ENCODE peak calls at places on chromosomes 6 and 20, in four cellular contexts. X, Y, K and R are unnamed samples. For H3K9me3 and H3K4me1, the result is how much of the 10 kb centered on the place peaks cover.

GRCh38 chr6:117837268-117837667 is 69.8 kb upstream of the SLC35F1 start:
- DNase-seq in X (no peak), Y (no peak), K (no peak), R (no peak)

GRCh38 chr6:158797331-158798202 is 21.6 kb downstream of the EZR start:
- DNase-seq in X (no peak), Y (peak), K (no peak), R (no peak)

GRCh38 chr20:40431112-40431511 is 257.9 kb downstream of the MAFB start:
- DNase-seq in X (no peak), Y (no peak), K (no peak), R (no peak)

GRCh38 chr6:14401181-14401745 is 283.7 kb downstream of the CD83 start:
- DNase-seq in X (no peak), Y (peak), K (no peak), R (no peak)

GRCh38 chr6:28725890-28726348 is 197.9 kb downstream of the TRIM27 start:
- DNase-seq in X (no peak), Y (no peak), K (no peak), R (no peak)

GRCh38 chr6:138030872-138031271 is 76.3 kb downstream of the PERP start:
- DNase-seq in X (no peak), Y (no peak), K (no peak), R (no peak)

GRCh38 chr6:7615611-7616383 is 25.8 kb downstream of the SNRNP48 start:
- DNase-seq in X (peak), Y (peak), K (no peak), R (no peak)

GRCh38 chr6:136539967-136540366 is 10.3 kb downstream of the MAP7 start:
- DNase-seq in X (no peak), Y (peak), K (no peak), R (no peak)

GRCh38 chr20:37128803-37129202 is 33.0 kb upstream of the RBL1 start:
- DNase-seq in X (no peak), Y (no peak), K (no peak), R (no peak)

GRCh38 chr6:154932562-154933027 is 62.5 kb upstream of the TIAM2 start:
- DNase-seq in X (peak), Y (no peak), K (no peak), R (peak)

GRCh38 chr20:63156221-63156671 is 59.7 kb downstream of the YTHDF1 start:
- DNase-seq in X (no peak), Y (no peak), K (no peak), R (no peak)

GRCh38 chr6:118565317-118565960 is 17.3 kb downstream of the PLN start:
- DNase-seq in X (peak), Y (peak), K (no peak), R (no peak)

DNA sequence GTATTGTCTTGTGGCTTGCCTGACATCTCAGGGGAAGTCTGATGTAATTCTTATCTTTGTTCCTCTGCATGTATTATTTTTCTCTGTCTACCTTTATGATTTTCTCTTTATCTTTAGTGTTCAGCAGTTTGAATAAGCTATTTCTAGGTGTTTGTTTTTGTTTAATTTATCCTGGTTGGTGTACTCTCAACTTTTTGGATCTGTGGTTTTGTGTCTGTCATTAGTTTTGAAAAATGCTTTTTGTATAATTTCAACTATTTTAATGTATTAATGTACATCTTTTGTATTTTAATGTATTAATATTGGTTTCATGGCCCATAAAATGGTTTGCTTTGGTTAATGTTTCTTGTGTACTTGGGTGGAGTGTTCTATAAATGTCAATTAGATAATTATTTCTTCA is 15.9 kb upstream of the APCDD1L start:
- DNase-seq in X (no peak), Y (no peak), K (no peak), R (no peak)
- H3K9me3 ChIP-seq in X (under half), Y (under half), K (under half), R (under half)

GRCh38 chr20:47770931-47771330 is 14.3 kb downstream of the SULF2 start:
- DNase-seq in X (no peak), Y (no peak), K (no peak), R (no peak)
- H3K27ac ChIP-seq in X (no peak), Y (no peak), K (no peak), R (no peak)

DNA sequence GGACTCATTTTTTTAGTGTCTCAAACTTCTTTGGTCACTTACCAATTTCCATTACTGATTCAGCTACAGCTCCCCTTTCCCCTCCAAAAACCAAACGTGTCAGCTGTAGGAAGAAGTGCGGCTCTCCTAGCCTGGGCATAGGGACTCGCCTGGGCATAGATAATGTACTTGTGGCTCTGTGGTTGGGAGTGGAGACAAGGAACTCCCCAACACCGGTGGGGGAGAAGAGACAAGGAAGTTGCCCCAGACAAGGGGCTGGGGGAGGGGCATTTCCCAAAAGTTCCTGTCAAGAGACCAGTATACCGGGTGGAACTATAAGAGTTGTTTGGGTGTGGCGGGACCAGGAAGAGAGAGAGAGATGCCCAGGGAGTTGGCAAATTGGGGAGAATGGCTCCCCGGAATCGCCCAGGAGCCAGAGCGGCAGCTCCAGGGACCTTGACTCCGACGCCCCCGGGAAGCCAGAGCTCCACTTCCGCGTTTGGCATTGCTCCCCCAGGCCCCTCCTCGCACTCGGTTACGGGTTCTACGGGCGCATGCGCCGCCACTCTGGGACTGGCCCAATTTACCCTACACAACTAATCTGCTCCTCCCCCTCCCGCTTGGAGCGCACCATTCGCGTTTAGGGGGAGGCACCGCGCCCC is 871 bp upstream of the ZFAND3 start:
- DNase-seq in X (peak), Y (peak), K (no peak), R (peak)
- H3K4me1 ChIP-seq in X (under half), Y (under half), K (under half), R (under half)

DNA sequence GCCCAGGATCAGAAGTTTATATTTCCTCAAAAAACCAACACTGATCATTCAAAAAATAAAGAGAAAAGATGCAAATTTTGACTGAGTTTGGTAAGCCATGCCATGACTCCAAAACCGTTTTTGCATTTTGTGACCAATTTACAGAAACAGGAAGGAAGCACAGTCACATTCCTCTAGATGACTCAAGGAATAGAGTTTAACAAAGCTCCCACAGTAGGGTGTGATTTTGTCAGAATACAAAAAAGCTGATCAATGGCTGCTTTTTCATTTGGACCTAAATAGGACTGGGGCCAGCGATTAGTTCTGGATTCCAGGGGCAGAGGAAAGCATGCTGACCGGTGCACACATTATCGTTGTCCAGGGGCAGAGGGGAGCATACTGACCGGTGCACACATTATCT is 179.4 kb upstream of the AFDN start:
- DNase-seq in X (no peak), Y (no peak), K (no peak), R (peak)
- H3K9me3 ChIP-seq in X (under half), Y (under half), K (under half), R (under half)

DNA sequence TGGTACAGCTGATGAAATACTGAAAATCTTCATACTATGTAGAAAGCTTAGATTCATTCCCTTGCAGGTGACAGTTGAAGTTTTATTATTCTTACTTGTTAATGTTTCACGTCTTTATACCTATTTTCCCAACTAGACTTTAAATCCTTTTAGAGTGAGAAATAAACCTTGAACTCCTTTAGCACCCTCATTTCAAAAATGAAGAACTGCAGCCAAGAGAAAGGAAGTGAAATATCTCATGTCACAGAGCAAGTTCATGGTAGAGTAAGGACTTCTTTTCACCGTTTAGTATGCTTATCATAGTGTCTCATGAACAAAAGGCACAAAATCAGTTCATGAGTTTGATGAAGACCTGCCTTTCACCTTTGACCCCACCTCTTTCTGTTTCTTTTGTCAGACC is 38.5 kb downstream of the ORC3 start:
- DNase-seq in X (no peak), Y (no peak), K (no peak), R (no peak)
- H3K27ac ChIP-seq in X (peak), Y (peak), K (no peak), R (no peak)

DNA sequence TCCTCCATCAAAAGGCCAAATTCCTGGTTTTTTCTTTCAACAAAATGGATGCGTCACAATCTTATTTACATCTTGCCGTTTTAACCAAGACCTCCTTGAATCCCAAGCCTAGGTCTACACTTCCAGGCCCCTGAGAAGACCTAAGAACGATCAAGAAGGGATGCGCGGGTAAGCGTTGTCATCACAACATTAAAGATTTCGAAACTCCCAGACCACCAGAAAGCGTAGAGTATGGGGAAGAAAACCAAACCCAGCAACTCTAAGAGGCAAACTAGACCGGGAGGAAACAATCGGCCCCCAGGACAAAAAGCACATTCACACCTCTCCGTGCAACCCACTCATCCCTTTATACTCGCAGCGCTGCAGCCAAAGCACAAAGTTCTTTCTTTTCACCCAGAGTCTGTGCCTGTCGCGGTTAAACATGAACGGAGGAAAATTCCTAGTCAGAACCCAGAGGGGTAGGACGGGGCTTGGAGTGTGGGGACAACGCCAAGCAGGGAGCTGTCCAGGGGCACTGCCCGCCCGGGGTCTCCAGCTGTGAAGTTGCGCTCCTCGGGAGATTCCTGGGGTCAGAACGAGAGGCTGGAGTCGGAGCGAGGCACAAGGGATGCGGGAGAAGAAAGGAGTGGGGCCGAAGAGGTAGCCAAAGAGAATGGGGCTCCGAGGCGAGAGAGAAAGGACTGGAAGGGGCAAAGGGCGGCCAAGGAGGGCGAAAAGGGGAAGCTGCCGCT is 715 bp downstream of the OSER1 start:
- DNase-seq in X (peak), Y (peak), K (no peak), R (peak)
- H3K4me1 ChIP-seq in X (under half), Y (under half), K (under half), R (under half)